ENCODE peak calls at places on chromosomes 3 and 15, in eight cellular contexts. O is stomach, M is IMR-90, H is tibial nerve, F is A549, X is sigmoid colon, W is ovary, I is transverse colon. L is an unnamed sample.

GRCh38 chr15:67101981-67102929 is 36.9 kb downstream of the SMAD3 start:
- DNase-seq in W (no peak), I (no peak), O (no peak), F (no peak), X (no peak), H (no peak), M (peak), L (no peak)

GRCh38 chr15:66702035-66702769 is at the start of gene SMAD6:
- DNase-seq in O (peak), M (peak), H (peak), X (peak), W (peak), I (peak), F (peak), L (peak)

GRCh38 chr3:150074277-150074676 is 103.6 kb upstream of the PFN2 start:
- DNase-seq in H (no peak), W (no peak), M (no peak), I (no peak), O (no peak), X (no peak), F (no peak), L (no peak)

GRCh38 chr3:17742092-17742836 is at the start of gene TBC1D5:
- DNase-seq in H (no peak), W (peak), I (peak), F (peak), X (peak), O (peak), M (peak), L (peak)

GRCh38 chr3:142863010-142863787 is 25.7 kb downstream of the PCOLCE2 start:
- DNase-seq in H (no peak), F (no peak), W (no peak), M (no peak), I (no peak), O (no peak), X (no peak), L (no peak)

GRCh38 chr3:25661694-25662455 is 2.8 kb downstream of the TOP2B start:
- DNase-seq in H (no peak), M (peak), W (no peak), X (no peak), I (no peak), F (no peak), O (no peak), L (no peak)

GRCh38 chr3:196502775-196503181 is 790 bp downstream of the RNF168 start:
- DNase-seq in O (peak), I (peak), X (peak), M (peak), H (peak), W (peak), F (peak), L (peak)

GRCh38 chr3:100086401-100086800 is 27.9 kb downstream of the FILIP1L start:
- DNase-seq in W (no peak), M (no peak), X (no peak), I (no peak), F (no peak), O (no peak), H (no peak), L (no peak)

GRCh38 chr15:77030928-77031375 is 36.0 kb downstream of the PSTPIP1 start:
- DNase-seq in H (no peak), X (peak), M (no peak), F (no peak), W (no peak), O (peak), I (peak), L (peak)

GRCh38 chr3:139119331-139120025 is 74.8 kb upstream of the PRR23C start:
- DNase-seq in M (no peak), O (no peak), X (no peak), H (no peak), W (no peak), F (no peak), I (no peak), L (no peak)

GRCh38 chr3:190514163-190515153 is 573 bp downstream of the IL1RAP start:
- DNase-seq in O (peak), I (peak), W (peak), X (peak), H (peak), F (peak), M (peak), L (peak)

GRCh38 chr3:15300318-15301078 is 31.9 kb downstream of the SH3BP5 start:
- DNase-seq in H (no peak), F (peak), X (peak), M (peak), W (no peak), I (no peak), O (no peak), L (peak)

GRCh38 chr3:13505147-13506130 is 25.3 kb downstream of the HDAC11 start:
- DNase-seq in W (no peak), M (no peak), H (no peak), I (no peak), F (no peak), O (no peak), X (no peak), L (no peak)

GRCh38 chr3:13506680-13507079 is 26.6 kb downstream of the HDAC11 start:
- DNase-seq in M (no peak), F (no peak), I (no peak), X (no peak), H (no peak), O (no peak), W (no peak), L (no peak)

GRCh38 chr3:13507791-13508339 is 27.8 kb downstream of the HDAC11 start:
- DNase-seq in I (no peak), W (no peak), H (no peak), M (peak), O (no peak), X (no peak), F (no peak), L (no peak)

GRCh38 chr3:13507247-13507790 is 27.2 kb downstream of the HDAC11 start:
- DNase-seq in O (no peak), M (no peak), H (no peak), I (no peak), W (no peak), F (no peak), X (no peak), L (no peak)

DNA sequence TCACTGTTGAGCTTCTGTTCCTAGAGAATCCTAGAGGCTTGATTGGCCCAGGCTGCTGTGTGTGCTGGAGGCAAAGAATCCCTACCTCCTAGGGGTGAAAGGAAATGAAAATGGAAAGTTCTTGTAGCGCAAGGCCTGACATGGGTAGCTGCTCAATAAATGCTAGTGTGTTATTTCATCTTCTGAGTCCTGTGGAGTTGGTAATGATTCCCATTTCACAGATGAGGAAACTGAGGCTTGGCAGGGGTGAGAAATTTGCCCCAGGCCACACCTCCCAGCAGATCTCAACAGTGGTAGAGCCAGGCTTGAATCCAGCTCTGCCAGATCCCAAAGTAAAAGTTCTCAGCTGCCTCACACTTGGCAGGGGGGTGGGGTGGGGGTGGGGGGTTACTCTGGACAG is 26.1 kb downstream of the HDAC11 start:
- DNase-seq in H (no peak), O (no peak), X (no peak), F (no peak), M (no peak), W (no peak), I (no peak), L (no peak)
- TF ChIP-seq CTCF in H (no peak), O (no peak), X (no peak), F (no peak), M (no peak), W (no peak), I (no peak), L (no peak)

GRCh38 chr3:185912929-185913901 is 24.6 kb downstream of the TRA2B start:
- DNase-seq in F (no peak), X (no peak), M (no peak), I (no peak), O (no peak), H (no peak), W (no peak), L (no peak)
- TF ChIP-seq POLR2A in F (no peak), X (no peak), M (peak), I (no peak), O (no peak), H (no peak), W (no peak), L (no peak)

GRCh38 chr3:32374788-32375595 is 16.7 kb upstream of the CMTM7 start:
- DNase-seq in M (peak), F (peak), W (peak), I (peak), H (peak), O (peak), X (peak), L (peak)
- TF ChIP-seq CTCF in M (peak), F (peak), W (peak), I (peak), H (peak), O (peak), X (peak), L (peak)

GRCh38 chr3:194257916-194258668 is 93.0 kb downstream of the CPN2 start:
- DNase-seq in O (peak), I (no peak), X (no peak), F (no peak), W (no peak), M (no peak), H (no peak), L (no peak)

GRCh38 chr3:194259982-194260856 is 90.9 kb downstream of the CPN2 start:
- DNase-seq in X (no peak), H (no peak), W (no peak), O (peak), I (no peak), M (peak), F (no peak), L (no peak)

GRCh38 chr3:194256040-194256945 is 94.8 kb downstream of the CPN2 start:
- DNase-seq in W (no peak), H (no peak), F (no peak), I (no peak), X (no peak), O (peak), M (no peak), L (no peak)

GRCh38 chr3:194255252-194256039 is 95.7 kb downstream of the CPN2 start:
- DNase-seq in X (peak), I (peak), O (peak), M (no peak), W (no peak), H (peak), F (no peak), L (no peak)

DNA sequence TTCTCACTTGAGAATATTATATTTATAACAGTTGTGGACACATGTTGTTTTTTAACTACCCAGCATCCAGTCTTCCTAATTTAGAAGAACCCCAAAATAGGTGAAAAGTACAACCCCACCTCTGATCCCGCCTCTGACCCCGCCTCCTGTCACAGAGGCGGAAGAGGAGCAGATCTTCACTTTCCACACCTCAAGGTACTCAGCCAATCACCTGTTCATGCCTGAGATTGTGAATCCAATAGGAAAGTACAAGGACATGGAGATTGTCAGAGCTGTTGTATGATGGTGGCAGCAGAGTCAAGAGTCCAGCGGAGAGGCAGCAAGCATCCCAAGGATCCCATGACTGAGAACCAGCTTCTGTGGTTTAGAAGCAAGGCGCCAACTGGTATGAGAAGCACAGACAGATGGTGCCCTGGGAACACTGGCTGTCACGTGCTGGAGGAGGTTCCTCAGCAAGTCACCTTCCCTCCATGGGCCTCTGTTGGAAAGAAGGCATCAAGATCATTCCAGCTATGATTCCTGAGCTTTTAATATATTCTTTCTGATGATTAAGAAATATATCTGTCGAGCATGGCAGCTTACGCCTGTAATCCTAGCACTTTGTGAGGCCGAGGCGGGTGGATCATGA is 94.0 kb downstream of the CPN2 start:
- DNase-seq in I (no peak), M (no peak), O (peak), W (no peak), F (no peak), H (no peak), X (no peak), L (no peak)
- TF ChIP-seq POLR2A in I (no peak), M (no peak), O (no peak), W (no peak), F (no peak), H (no peak), X (no peak), L (no peak)

DNA sequence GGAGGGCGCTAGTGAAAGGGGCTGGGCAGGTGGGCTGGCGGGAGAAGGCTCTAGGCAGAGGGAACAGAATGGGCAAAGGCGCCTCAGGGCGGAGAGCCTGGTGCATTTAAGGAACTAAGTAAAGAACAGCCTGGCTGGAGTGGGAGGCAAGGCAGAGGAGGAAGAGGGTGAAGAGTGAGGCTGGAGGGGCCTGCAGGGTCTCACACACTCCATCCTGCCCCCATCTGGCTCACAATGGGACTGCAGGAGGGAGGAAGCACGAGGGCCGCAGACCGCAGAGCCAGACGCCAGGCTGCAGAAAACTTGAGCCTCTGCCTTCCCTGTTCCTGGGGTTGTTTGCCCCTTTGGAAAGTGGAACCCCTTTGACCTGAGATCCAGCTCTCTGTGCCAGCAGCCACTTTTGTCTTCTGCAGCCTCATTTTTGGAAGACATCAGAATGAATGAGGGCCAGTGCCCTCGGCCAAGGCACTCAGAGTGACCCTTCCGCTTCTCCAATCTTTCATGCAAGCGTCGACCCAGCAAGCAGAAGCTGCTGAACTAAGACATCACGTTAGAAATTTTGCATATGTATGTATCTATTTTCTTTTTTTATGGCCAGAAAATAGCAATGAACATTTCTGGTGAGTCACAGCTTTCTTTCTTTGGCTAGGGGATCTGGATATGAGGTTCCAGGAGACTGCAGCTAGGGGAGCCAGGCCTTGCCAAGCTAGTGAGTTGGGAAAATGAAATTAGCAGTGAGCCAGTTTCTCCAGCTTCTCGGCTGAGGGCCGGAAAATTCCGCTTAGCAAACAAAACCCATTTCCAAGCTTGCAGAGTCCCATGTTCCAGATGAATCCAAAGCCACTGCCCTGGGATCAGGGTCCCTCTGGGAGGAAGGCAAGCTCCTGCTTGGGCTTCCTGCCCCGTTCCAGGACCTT is 137.8 kb downstream of the SRGAP3 start:
- DNase-seq in F (no peak), M (peak), O (no peak), H (no peak), W (peak), I (no peak), X (peak), L (peak)
- TF ChIP-seq CTCF in F (no peak), M (no peak), O (no peak), H (no peak), W (no peak), I (no peak), X (no peak), L (peak)

GRCh38 chr15:35013370-35013769 is 25.3 kb upstream of the ZNF770 start:
- DNase-seq in O (no peak), X (no peak), H (no peak), W (no peak), F (no peak), M (peak), I (no peak), L (no peak)
- TF ChIP-seq POLR2A in O (no peak), X (no peak), H (no peak), W (no peak), F (no peak), M (no peak), I (no peak), L (no peak)

GRCh38 chr3:42094992-42095391 is 3.8 kb downstream of the TRAK1 start:
- DNase-seq in M (no peak), X (no peak), O (no peak), I (no peak), W (no peak), H (no peak), F (no peak), L (no peak)

GRCh38 chr3:42098171-42098570 is 7.0 kb downstream of the TRAK1 start:
- DNase-seq in X (no peak), H (no peak), F (no peak), O (no peak), I (no peak), W (no peak), M (no peak), L (no peak)

GRCh38 chr3:42097166-42097946 is 6.2 kb downstream of the TRAK1 start:
- DNase-seq in F (no peak), X (no peak), M (peak), O (no peak), W (no peak), H (no peak), I (no peak), L (no peak)

GRCh38 chr3:42094128-42094527 is 3.0 kb downstream of the TRAK1 start:
- DNase-seq in M (no peak), O (no peak), I (no peak), F (no peak), W (no peak), X (no peak), H (no peak), L (no peak)

DNA sequence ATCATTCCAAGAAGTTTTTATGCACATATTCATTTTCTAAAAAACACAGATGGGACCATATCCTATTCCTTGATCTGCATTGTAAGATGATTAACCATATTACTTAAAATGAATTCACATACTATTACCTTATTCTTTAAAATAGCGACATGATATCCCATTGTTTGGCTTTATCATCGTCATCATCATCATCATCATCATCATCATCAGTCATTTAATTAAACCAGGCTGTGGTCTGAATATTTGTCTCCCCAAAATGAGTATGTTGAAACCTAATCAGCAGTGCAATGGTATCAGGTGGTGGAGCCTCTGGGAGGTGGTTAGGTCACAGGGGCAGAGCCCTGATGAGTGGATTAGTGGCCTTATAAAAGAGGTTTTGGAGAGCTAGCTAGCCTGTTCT is 4.4 kb downstream of the TRAK1 start:
- DNase-seq in H (no peak), F (no peak), W (no peak), M (no peak), I (no peak), X (no peak), O (no peak), L (no peak)
- TF ChIP-seq CTCF in H (no peak), F (no peak), W (no peak), M (no peak), I (no peak), X (no peak), O (no peak), L (no peak)

GRCh38 chr3:69197455-69197854 is 75.1 kb upstream of the LMOD3 start:
- DNase-seq in F (no peak), X (no peak), O (no peak), H (no peak), M (no peak), W (no peak), I (no peak), L (no peak)

GRCh38 chr3:69199942-69200341 is 77.5 kb upstream of the LMOD3 start:
- DNase-seq in O (no peak), F (no peak), M (no peak), H (no peak), W (no peak), X (no peak), I (no peak), L (no peak)

GRCh38 chr3:69197922-69198540 is 75.6 kb upstream of the LMOD3 start:
- DNase-seq in O (no peak), H (no peak), X (no peak), F (no peak), M (no peak), W (no peak), I (peak), L (no peak)

GRCh38 chr3:69201658-69202057 is 79.3 kb upstream of the LMOD3 start:
- DNase-seq in I (peak), M (no peak), W (no peak), O (peak), F (no peak), H (no peak), X (no peak), L (no peak)

GRCh38 chr3:69200384-69201068 is 78.1 kb upstream of the LMOD3 start:
- DNase-seq in O (peak), X (no peak), M (peak), H (no peak), F (peak), W (peak), I (peak), L (peak)
- TF ChIP-seq POLR2A in O (no peak), X (peak), M (no peak), H (no peak), F (no peak), W (no peak), I (peak), L (no peak)

GRCh38 chr3:78858910-78859309 is 908.9 kb downstream of the ROBO1 start:
- DNase-seq in W (no peak), M (no peak), F (no peak), H (no peak), X (no peak), O (no peak), I (no peak), L (no peak)
- TF ChIP-seq CTCF in W (no peak), M (no peak), F (no peak), H (no peak), X (no peak), O (no peak), I (no peak), L (no peak)

GRCh38 chr3:98557324-98558010 is 25.7 kb downstream of the GPR15 start:
- DNase-seq in M (no peak), I (no peak), O (no peak), H (no peak), F (no peak), X (no peak), W (no peak), L (no peak)
- TF ChIP-seq POLR2A in M (no peak), I (no peak), O (no peak), H (no peak), F (no peak), X (no peak), W (no peak), L (no peak)

L was measured in uterus.